ENCODE peak calls at places on chromosomes 5 and 9, in four cellular contexts. Y is endothelial cell of umbilical vein, T is neural crest cell, Q is B cell. W is an unnamed sample.

GRCh38 chr9:136283291-136284235 is 20.3 kb downstream of the CCDC187 start:
- DNase-seq in Y (peak), T (peak), Q (peak), W (peak)

GRCh38 chr5:151054713-151055112 is 26.1 kb downstream of the TNIP1 start:
- DNase-seq in Y (no peak), T (no peak), Q (no peak), W (no peak)

GRCh38 chr5:82265052-82265451 is 13.1 kb downstream of the RPS23 start:
- DNase-seq in Y (no peak), T (no peak), Q (no peak), W (no peak)

GRCh38 chr9:75054373-75055001 is 26.4 kb upstream of the CARNMT1 start:
- DNase-seq in Y (no peak), T (no peak), Q (no peak), W (no peak)

GRCh38 chr5:43304520-43304919 is 8.7 kb downstream of the HMGCS1 start:
- DNase-seq in Y (no peak), T (no peak), Q (no peak), W (no peak)

GRCh38 chr9:36049408-36049807 is 12.7 kb downstream of the RECK start:
- DNase-seq in Y (no peak), T (no peak), Q (no peak), W (no peak)

GRCh38 chr5:8848997-8849585 is 696.8 kb downstream of the SEMA5A start:
- DNase-seq in Y (peak), T (no peak), Q (no peak), W (no peak)

GRCh38 chr5:173456751-173457171 is 128.5 kb upstream of the STC2 start:
- DNase-seq in Y (peak), T (no peak), Q (no peak), W (no peak)

GRCh38 chr5:114447084-114447773 is 85.4 kb downstream of the KCNN2 start:
- DNase-seq in Y (no peak), T (no peak), Q (no peak), W (peak)

GRCh38 chr9:123225995-123226394 is 42.4 kb downstream of the STRBP start:
- DNase-seq in Y (no peak), T (no peak), Q (no peak), W (no peak)

GRCh38 chr5:172798422-172799215 is 27.6 kb upstream of the DUSP1 start:
- DNase-seq in Y (peak), T (no peak), Q (no peak), W (no peak)

GRCh38 chr9:35563791-35564197 is 41.3 kb upstream of the TESK1 start:
- DNase-seq in Y (peak), T (peak), Q (no peak), W (no peak)

GRCh38 chr5:169369130-169369529 is 68.2 kb upstream of the SLIT3 start:
- DNase-seq in Y (peak), T (no peak), Q (no peak), W (no peak)

GRCh38 chr5:157690690-157691433 is 19.5 kb downstream of the C5orf52 start:
- DNase-seq in Y (no peak), T (no peak), Q (no peak), W (no peak)

GRCh38 chr5:162485666-162486292 is 418.2 kb downstream of the GABRG2 start:
- DNase-seq in Y (no peak), T (no peak), Q (no peak), W (no peak)

GRCh38 chr5:78778538-78778937 is 130.0 kb upstream of the LHFPL2 start:
- DNase-seq in Y (no peak), T (no peak), Q (no peak), W (no peak)

GRCh38 chr9:100670719-100671118 is 92.8 kb downstream of the CAVIN4 start:
- DNase-seq in Y (no peak), T (no peak), Q (no peak), W (no peak)

GRCh38 chr5:180670586-180671359 is 21.4 kb upstream of the FLT4 start:
- DNase-seq in Y (peak), T (peak), Q (peak), W (peak)

GRCh38 chr9:21864505-21864904 is 62.1 kb downstream of the MTAP start:
- DNase-seq in Y (no peak), T (no peak), Q (no peak), W (no peak)

GRCh38 chr5:76406014-76406413 is 2.9 kb downstream of the IQGAP2 start:
- DNase-seq in Y (no peak), T (no peak), Q (no peak), W (no peak)

DNA sequence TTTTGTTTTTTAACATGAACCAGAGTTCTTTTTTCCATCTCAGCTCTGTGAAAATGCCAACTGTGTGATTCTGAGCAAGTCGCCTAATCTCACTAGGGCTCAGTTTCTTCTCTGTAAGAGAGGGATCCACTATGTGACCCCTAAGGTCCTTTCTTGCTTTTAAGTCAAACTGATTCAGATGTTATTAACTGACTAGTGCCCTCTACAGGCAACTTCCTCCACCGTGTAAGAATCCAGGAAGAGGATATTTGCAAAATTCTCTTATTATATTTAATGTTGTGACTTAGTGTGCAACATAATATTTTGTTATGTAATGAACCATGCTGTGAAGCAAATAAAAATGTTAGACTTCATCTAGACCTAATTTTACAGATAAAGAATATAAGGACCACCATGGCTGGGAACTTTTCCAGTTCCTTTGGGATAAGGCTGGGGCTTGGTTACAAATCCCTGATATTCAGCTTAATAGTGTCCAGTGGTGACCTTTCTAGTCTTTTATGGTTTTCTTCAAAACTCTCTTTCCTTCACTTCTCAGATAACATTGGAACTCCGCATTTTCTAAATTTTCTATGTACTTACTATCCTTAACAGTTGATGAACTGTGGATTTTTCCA is 244.7 kb downstream of the PIK3R1 start:
- DNase-seq in Y (peak), T (peak), Q (peak), W (peak)
- TF ChIP-seq CTCF in Y (peak), T (peak), Q (peak), W (peak)

DNA sequence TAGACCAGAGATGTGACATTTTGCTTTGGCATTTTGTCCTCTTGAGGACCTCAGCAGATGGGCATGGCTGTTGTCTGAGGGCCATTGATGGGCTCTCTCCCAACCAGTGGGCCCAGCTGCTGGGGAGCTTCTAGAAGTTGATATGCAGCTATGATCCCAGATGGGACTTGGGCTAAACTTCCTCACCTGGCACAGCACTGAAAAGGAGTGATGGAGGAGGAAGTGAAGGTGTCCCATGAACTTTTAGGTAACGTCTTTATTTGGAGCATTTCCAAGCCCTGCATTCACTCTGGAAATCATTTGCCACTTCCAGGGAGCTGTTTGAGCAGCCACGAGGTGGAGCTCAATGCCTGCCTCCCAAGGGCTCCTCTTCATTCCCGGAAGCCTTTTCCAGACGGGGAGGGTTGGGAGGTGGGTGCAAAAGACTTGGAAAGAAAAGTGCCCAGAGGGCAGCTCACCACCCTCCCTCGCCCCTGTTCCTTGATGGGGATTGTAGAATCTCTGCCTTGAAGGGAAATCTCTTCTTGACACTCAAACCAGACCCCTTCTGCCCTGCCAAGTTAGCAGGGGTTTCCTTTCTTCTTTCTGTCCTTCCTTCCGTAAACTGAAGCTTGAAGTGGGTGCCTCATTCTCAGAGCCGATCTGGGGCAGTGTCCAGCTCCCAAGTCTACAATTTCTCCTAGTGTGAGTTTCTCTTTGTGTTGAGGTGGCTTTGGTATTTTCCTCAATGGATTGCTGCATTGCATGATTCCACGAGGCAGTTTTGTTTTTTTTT is 18.1 kb upstream of the NEUROG1 start:
- DNase-seq in Y (no peak), T (no peak), Q (no peak), W (no peak)
- TF ChIP-seq CTCF in Y (no peak), T (peak), Q (no peak), W (peak)

DNA sequence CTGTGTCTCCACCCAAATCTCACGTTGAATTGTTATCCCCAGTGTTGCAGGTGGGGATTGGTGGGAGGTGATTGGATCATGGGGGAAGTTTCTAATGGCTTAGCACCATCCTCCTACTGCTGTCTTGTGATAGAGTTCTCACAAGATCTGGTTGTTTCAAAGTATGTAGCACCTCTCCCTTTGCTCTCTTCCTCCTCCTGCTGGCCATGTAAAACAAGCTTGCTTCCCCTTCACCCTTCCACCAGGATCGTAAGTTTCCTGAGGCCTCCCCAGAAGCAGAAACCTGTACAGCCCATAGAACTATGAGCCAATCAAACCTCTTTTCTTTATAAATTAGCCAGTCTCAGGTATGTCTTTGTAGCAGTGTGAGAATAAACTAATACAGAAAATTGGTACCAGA is 214.7 kb upstream of the C9orf72 start:
- DNase-seq in Y (no peak), T (no peak), Q (no peak), W (no peak)
- TF ChIP-seq CTCF in Y (no peak), T (peak), Q (no peak), W (no peak)

GRCh38 chr9:121698627-121699270 is 47.3 kb downstream of the DAB2IP start:
- DNase-seq in Y (no peak), T (peak), Q (peak), W (peak)

GRCh38 chr9:121701736-121702261 is 50.4 kb downstream of the DAB2IP start:
- DNase-seq in Y (no peak), T (no peak), Q (no peak), W (no peak)

GRCh38 chr9:121700831-121701419 is 49.5 kb downstream of the DAB2IP start:
- DNase-seq in Y (peak), T (no peak), Q (no peak), W (no peak)

GRCh38 chr9:121699271-121700164 is 48.1 kb downstream of the DAB2IP start:
- DNase-seq in Y (peak), T (peak), Q (peak), W (peak)

DNA sequence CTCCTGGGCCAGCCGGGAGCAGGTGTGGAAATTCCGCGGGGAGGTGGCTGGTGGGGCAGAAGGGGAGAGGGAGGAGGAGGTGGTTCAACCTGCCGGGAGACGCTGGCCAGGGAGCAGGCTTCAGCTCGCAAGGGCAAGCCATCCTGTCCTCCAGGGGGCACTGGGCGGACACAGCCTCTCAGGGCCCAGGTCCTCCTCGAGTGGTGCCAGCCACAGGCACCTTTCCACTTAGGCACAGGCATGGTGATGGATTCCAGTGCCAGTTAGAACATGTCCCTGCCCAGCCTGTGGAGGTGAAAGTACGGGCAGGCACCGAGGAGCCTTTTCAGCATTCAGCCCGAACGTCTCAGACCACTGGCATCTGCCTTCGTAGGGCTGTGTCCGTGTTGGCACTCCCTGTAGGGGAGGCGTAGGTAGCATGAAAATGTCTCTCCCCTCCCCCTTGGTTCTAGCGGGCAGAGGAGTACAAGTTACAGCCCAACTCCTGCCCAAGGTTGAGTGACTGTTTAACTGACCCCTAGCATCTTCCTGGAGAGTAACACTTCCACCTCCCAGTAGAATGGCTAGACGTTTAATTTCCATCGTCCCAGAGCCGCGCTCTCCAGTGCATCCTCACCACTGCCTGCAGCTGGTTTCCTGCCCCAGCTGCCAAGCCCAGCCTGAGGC is 48.9 kb downstream of the DAB2IP start:
- DNase-seq in Y (peak), T (peak), Q (peak), W (no peak)
- TF ChIP-seq CTCF in Y (peak), T (peak), Q (peak), W (peak)

GRCh38 chr5:147439253-147439652 is 70.6 kb downstream of the DPYSL3 start:
- DNase-seq in Y (no peak), T (no peak), Q (no peak), W (no peak)
- TF ChIP-seq CTCF in Y (no peak), T (no peak), Q (no peak), W (no peak)

W was measured in GM13977.